ENCODE peak calls at places on chromosomes 13 and 19, in six cellular contexts. M, Y, S, T, C and Z are unnamed samples.

GRCh38 chr13:45623516-45624090 is 8.1 kb upstream of the ERICH6B start:
- DNase-seq in S (peak), M (peak), T (no peak), C (no peak), Y (no peak), Z (no peak)

GRCh38 chr19:3443840-3444694 is 36.3 kb downstream of the SMIM24 start:
- DNase-seq in T (peak), C (no peak), S (no peak), M (no peak), Y (peak), Z (no peak)

GRCh38 chr19:5743640-5744039 is 23.2 kb downstream of the CATSPERD start:
- DNase-seq in S (no peak), Y (no peak), T (no peak), M (no peak), C (no peak), Z (no peak)

GRCh38 chr19:53102701-53103140 is 501 bp downstream of the ZNF160 start:
- DNase-seq in Y (peak), C (no peak), M (peak), S (no peak), T (peak), Z (no peak)

GRCh38 chr19:1070931-1071791 is 4.2 kb downstream of the ARHGAP45 start:
- DNase-seq in T (peak), M (no peak), C (no peak), Y (no peak), S (no peak), Z (no peak)

GRCh38 chr13:43629691-43630480 is 156.9 kb downstream of the ENOX1 start:
- DNase-seq in Y (no peak), T (no peak), M (peak), S (no peak), C (no peak), Z (no peak)

GRCh38 chr19:1401138-1401888 is at the start of gene GAMT:
- DNase-seq in C (peak), Y (no peak), M (no peak), S (no peak), T (no peak), Z (no peak)

GRCh38 chr13:37657134-37657533 is 58.6 kb upstream of the POSTN start:
- DNase-seq in C (no peak), S (no peak), T (no peak), Y (no peak), M (peak), Z (no peak)

GRCh38 chr13:41973247-41973741 is 12.4 kb upstream of the VWA8 start:
- DNase-seq in Y (peak), C (no peak), T (no peak), M (no peak), S (no peak), Z (no peak)

GRCh38 chr19:5001547-5002131 is 32.7 kb downstream of the KDM4B start:
- DNase-seq in Y (no peak), T (no peak), M (peak), S (no peak), C (no peak), Z (no peak)

GRCh38 chr13:97279079-97279411 is 56.9 kb downstream of the MBNL2 start:
- DNase-seq in T (no peak), Y (no peak), M (no peak), S (no peak), C (no peak), Z (no peak)

GRCh38 chr19:18520848-18521691 is 800 bp downstream of the ELL start:
- DNase-seq in M (peak), C (no peak), S (no peak), Y (peak), T (peak), Z (no peak)

GRCh38 chr13:97388385-97388784 is 45.6 kb upstream of the RAP2A start:
- DNase-seq in Y (no peak), T (no peak), M (no peak), S (no peak), C (no peak), Z (no peak)

GRCh38 chr19:34310494-34310981 is 54.5 kb upstream of the GPI start:
- DNase-seq in T (no peak), S (no peak), Y (no peak), M (no peak), C (no peak), Z (no peak)

GRCh38 chr13:99398071-99398470 is 90.9 kb upstream of the GPR183 start:
- DNase-seq in S (no peak), Y (no peak), C (no peak), M (no peak), T (peak), Z (no peak)

GRCh38 chr19:4816388-4817165 is 14.9 kb downstream of the TICAM1 start:
- DNase-seq in C (no peak), T (no peak), Y (no peak), M (no peak), S (no peak), Z (no peak)

GRCh38 chr13:29583073-29583785 is 12.3 kb downstream of the SLC7A1 start:
- DNase-seq in Y (no peak), M (peak), S (no peak), T (no peak), C (no peak), Z (no peak)

GRCh38 chr19:1590641-1591397 is 1.8 kb downstream of the MBD3 start:
- DNase-seq in C (no peak), Y (no peak), S (peak), T (no peak), M (peak), Z (no peak)

GRCh38 chr19:11480081-11480926 is 542 bp downstream of the ELAVL3 start:
- DNase-seq in C (no peak), Y (no peak), S (peak), T (no peak), M (no peak), Z (no peak)

GRCh38 chr19:44637390-44637764 is 6.3 kb upstream of the PVR start:
- DNase-seq in T (no peak), S (no peak), M (no peak), C (no peak), Y (no peak), Z (no peak)

GRCh38 chr19:5480427-5480836 is 25.2 kb downstream of the ZNRF4 start:
- DNase-seq in S (no peak), T (no peak), M (peak), Y (no peak), C (no peak), Z (no peak)